ENCODE peak calls at places on chromosomes 5 and 9, in ten cellular contexts. H, G, R, J, C, W, V, X, Z and S are unnamed samples. For H3K4me1, the result is how much of the 10 kb centered on the place peaks cover.

GRCh38 chr9:130658893-130659698 is 5.3 kb upstream of the PRDM12 start:
- DNase-seq in X (no peak), G (no peak), J (no peak), W (no peak), H (no peak), C (peak), V (no peak), Z (no peak), R (no peak), S (no peak)

GRCh38 chr5:59042201-59042600 is 459.3 kb downstream of the RAB3C start:
- DNase-seq in V (peak), X (no peak), R (no peak), H (peak), W (no peak), C (no peak), J (no peak), Z (no peak), G (no peak), S (no peak)

GRCh38 chr5:133952729-133953567 is 15.5 kb downstream of the C5orf15 start:
- DNase-seq in Z (no peak), W (no peak), R (no peak), X (no peak), G (no peak), C (no peak), H (no peak), J (no peak), V (peak), S (no peak)

GRCh38 chr9:96044401-96044800 is 168.9 kb downstream of the ERCC6L2 start:
- DNase-seq in W (no peak), Z (no peak), J (no peak), H (no peak), X (no peak), C (no peak), R (no peak), G (no peak), V (no peak), S (no peak)

GRCh38 chr5:158813275-158813674 is 286.4 kb downstream of the EBF1 start:
- DNase-seq in X (no peak), Z (no peak), H (no peak), V (no peak), R (no peak), J (no peak), C (peak), G (no peak), W (no peak), S (no peak)

GRCh38 chr5:110442856-110443255 is 283.6 kb downstream of the TMEM232 start:
- DNase-seq in H (no peak), J (no peak), Z (no peak), V (no peak), G (no peak), R (no peak), C (no peak), X (no peak), W (no peak), S (no peak)

GRCh38 chr9:37035472-37036236 is 1.6 kb upstream of the PAX5 start:
- DNase-seq in C (peak), X (no peak), J (no peak), H (no peak), V (no peak), W (no peak), Z (no peak), G (no peak), R (no peak), S (no peak)

GRCh38 chr9:108953983-108954574 is 19.9 kb downstream of the ABITRAM start:
- DNase-seq in C (peak), X (no peak), W (no peak), J (peak), V (peak), G (no peak), R (no peak), Z (no peak), H (peak), S (no peak)

GRCh38 chr9:114824130-114824529 is 18.3 kb upstream of the TNFSF15 start:
- DNase-seq in J (no peak), W (no peak), C (no peak), V (peak), X (no peak), R (no peak), H (no peak), Z (no peak), G (no peak), S (no peak)

GRCh38 chr5:174581483-174581882 is 142.9 kb upstream of the MSX2 start:
- DNase-seq in J (peak), R (peak), Z (peak), H (peak), X (no peak), V (peak), W (no peak), G (no peak), C (peak), S (no peak)

GRCh38 chr5:115333164-115333563 is 36.7 kb upstream of the CCDC112 start:
- DNase-seq in R (no peak), V (no peak), H (no peak), Z (no peak), G (no peak), W (no peak), C (no peak), X (no peak), J (no peak), S (no peak)

GRCh38 chr5:16894236-16895057 is 41.6 kb downstream of the MYO10 start:
- DNase-seq in V (peak), W (peak), G (no peak), R (peak), H (peak), J (peak), Z (peak), C (peak), X (no peak), S (no peak)

GRCh38 chr5:87383216-87383615 is 29.5 kb downstream of the CCNH start:
- DNase-seq in V (peak), H (peak), J (no peak), W (no peak), R (no peak), Z (no peak), X (no peak), G (no peak), C (no peak), S (no peak)

GRCh38 chr9:137354153-137354844 is 52.2 kb upstream of the NRARP start:
- DNase-seq in H (no peak), R (no peak), Z (no peak), W (no peak), X (no peak), V (no peak), C (no peak), G (no peak), J (no peak), S (no peak)

GRCh38 chr9:127083598-127083997 is 38.8 kb downstream of the ANGPTL2 start:
- DNase-seq in C (no peak), J (no peak), R (no peak), V (peak), Z (no peak), G (no peak), W (no peak), X (no peak), H (no peak), S (no peak)

GRCh38 chr5:82924241-82924989 is 152.8 kb downstream of the TMEM167A start:
- DNase-seq in J (no peak), X (no peak), G (no peak), R (no peak), Z (no peak), C (no peak), H (peak), W (no peak), V (no peak), S (no peak)

GRCh38 chr5:168819004-168819626 is 239.9 kb upstream of the PANK3 start:
- DNase-seq in Z (peak), W (no peak), X (no peak), J (no peak), G (no peak), V (no peak), C (no peak), R (no peak), H (no peak), S (no peak)

GRCh38 chr5:125277494-125278154 is 531.2 kb upstream of the ZNF608 start:
- DNase-seq in W (no peak), R (no peak), J (peak), X (no peak), Z (no peak), H (peak), V (peak), G (no peak), C (no peak), S (no peak)

GRCh38 chr9:22040760-22041159 is 31.7 kb upstream of the CDKN2B start:
- DNase-seq in C (no peak), Z (no peak), H (peak), V (peak), R (no peak), J (no peak), X (no peak), W (no peak), G (no peak), S (no peak)

GRCh38 chr9:95008151-95008771 is 281.8 kb downstream of the AOPEP start:
- DNase-seq in Z (no peak), R (peak), X (no peak), W (peak), V (peak), G (no peak), C (no peak), J (peak), H (peak), S (no peak)

GRCh38 chr5:142859037-142859436 is 88.9 kb downstream of the ARHGAP26 start:
- DNase-seq in V (no peak), R (no peak), H (no peak), G (no peak), Z (no peak), J (no peak), C (no peak), W (no peak), X (no peak), S (no peak)

GRCh38 chr9:4555251-4555650 is 65.0 kb downstream of the SLC1A1 start:
- DNase-seq in H (no peak), V (peak), X (no peak), C (no peak), W (no peak), R (no peak), G (no peak), J (no peak), Z (no peak), S (no peak)

GRCh38 chr5:21919417-21920022 is 933.6 kb downstream of the CDH12 start:
- DNase-seq in G (no peak), W (no peak), H (peak), X (no peak), V (peak), Z (peak), J (peak), R (no peak), C (peak), S (no peak)

GRCh38 chr5:34957857-34958690 is 28.7 kb downstream of the DNAJC21 start:
- DNase-seq in R (no peak), J (peak), Z (peak), H (peak), G (no peak), X (no peak), V (peak), C (peak), W (no peak), S (no peak)

GRCh38 chr5:155094455-155094854 is 80.9 kb downstream of the KIF4B start:
- DNase-seq in H (no peak), R (no peak), W (no peak), G (no peak), X (no peak), C (no peak), Z (no peak), V (peak), J (no peak), S (no peak)

GRCh38 chr5:146539973-146540372 is 24.0 kb upstream of the GPR151 start:
- DNase-seq in G (no peak), X (no peak), W (no peak), V (no peak), R (no peak), H (peak), Z (no peak), C (no peak), J (no peak), S (no peak)

GRCh38 chr5:147743686-147744332 is 38.7 kb downstream of the JAKMIP2 start:
- DNase-seq in V (no peak), W (no peak), G (no peak), Z (no peak), C (no peak), X (no peak), R (no peak), H (no peak), J (no peak), S (no peak)

GRCh38 chr9:13919386-13919785 is 394.6 kb downstream of the NFIB start:
- DNase-seq in J (no peak), W (no peak), G (no peak), H (no peak), V (no peak), R (no peak), Z (no peak), C (no peak), X (no peak), S (no peak)

GRCh38 chr5:92801921-92802320 is 779.1 kb downstream of the NR2F1-AS1 start:
- DNase-seq in W (no peak), R (peak), H (no peak), V (peak), G (no peak), X (no peak), Z (no peak), C (no peak), J (peak), S (no peak)

GRCh38 chr5:124634228-124634819 is 112.1 kb downstream of the ZNF608 start:
- DNase-seq in C (no peak), W (no peak), V (peak), G (no peak), H (peak), J (no peak), Z (no peak), R (no peak), X (no peak), S (no peak)

GRCh38 chr9:19552282-19552681 is 143.5 kb downstream of the ACER2 start:
- DNase-seq in X (no peak), J (no peak), W (no peak), C (no peak), H (no peak), Z (no peak), V (no peak), R (no peak), G (no peak), S (no peak)

GRCh38 chr5:95988877-95989276 is 27.2 kb upstream of the ELL2 start:
- DNase-seq in C (no peak), W (no peak), Z (no peak), V (no peak), H (no peak), J (no peak), R (no peak), G (no peak), X (no peak), S (no peak)

GRCh38 chr9:5625916-5626315 is 3.0 kb upstream of the RIC1 start:
- DNase-seq in X (no peak), V (no peak), H (no peak), G (no peak), R (no peak), C (no peak), W (no peak), Z (no peak), J (no peak), S (no peak)

GRCh38 chr9:5624655-5625054 is 4.3 kb upstream of the RIC1 start:
- DNase-seq in V (no peak), C (no peak), W (no peak), X (no peak), Z (no peak), G (no peak), J (no peak), R (no peak), H (no peak), S (no peak)

GRCh38 chr9:5621327-5621726 is 7.6 kb upstream of the RIC1 start:
- DNase-seq in C (no peak), Z (no peak), X (no peak), J (no peak), H (peak), V (peak), R (no peak), W (no peak), G (no peak), S (no peak)

GRCh38 chr9:5620494-5620893 is 8.4 kb upstream of the RIC1 start:
- DNase-seq in G (no peak), V (no peak), R (no peak), J (no peak), X (no peak), C (no peak), H (peak), W (no peak), Z (no peak), S (no peak)

GRCh38 chr9:5622019-5622418 is 6.9 kb upstream of the RIC1 start:
- DNase-seq in X (no peak), Z (no peak), V (peak), R (no peak), J (peak), G (no peak), C (no peak), H (peak), W (no peak), S (no peak)
- H3K4me1 ChIP-seq in X (under half), Z (under half), V (under half), R (under half), J (under half), G (under half), C (under half), H (under half), W (under half), S (under half)

DNA sequence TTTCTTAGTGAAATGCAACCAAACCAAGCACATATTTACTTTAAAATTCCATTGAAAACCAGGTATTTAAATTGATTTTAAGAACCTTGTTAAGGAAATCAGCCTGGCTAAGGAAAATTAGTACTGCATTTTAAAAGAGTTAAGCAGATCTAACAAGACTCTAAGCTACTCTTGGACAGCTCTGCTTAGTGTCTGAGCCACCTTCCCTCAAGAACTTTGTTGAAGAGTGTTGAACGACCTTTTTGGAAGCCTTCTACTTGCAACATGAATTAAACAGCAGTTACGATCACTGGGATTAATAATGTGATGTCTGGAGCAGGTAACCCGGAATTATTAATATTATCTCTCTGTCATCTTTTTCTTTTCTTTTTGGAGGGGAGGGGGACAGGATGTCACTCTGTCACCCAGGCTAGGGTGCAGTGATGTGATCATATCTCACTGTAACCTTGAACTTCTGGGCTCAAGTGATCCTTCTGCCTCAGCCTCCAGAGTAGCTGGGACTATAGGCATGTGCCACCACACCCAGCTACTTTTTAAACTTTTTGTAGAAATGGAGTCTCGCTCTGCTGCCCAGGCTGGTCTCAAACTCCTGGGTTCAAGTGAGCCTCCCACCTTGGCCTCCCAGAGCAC is 74.7 kb downstream of the ANKRD55 start:
- DNase-seq in C (no peak), Z (no peak), R (no peak), H (no peak), V (no peak), W (no peak), G (no peak), J (no peak), X (no peak), S (no peak)
- H3K4me1 ChIP-seq in C (under half), Z (under half), R (half or more), H (under half), V (under half), W (under half), G (under half), J (under half), X (under half), S (under half)

GRCh38 chr9:120689860-120690259 is 24.4 kb downstream of the MEGF9 start:
- DNase-seq in R (no peak), W (no peak), X (no peak), Z (peak), V (peak), H (no peak), J (no peak), G (no peak), C (no peak), S (no peak)
- H3K4me1 ChIP-seq in R (under half), W (under half), X (under half), Z (under half), V (under half), H (under half), J (under half), G (under half), C (under half), S (under half)

GRCh38 chr9:86336058-86336457 is 18.2 kb downstream of the TUT7 start:
- DNase-seq in R (no peak), J (no peak), H (no peak), V (no peak), C (no peak), Z (no peak), G (no peak), W (no peak), X (no peak), S (no peak)
- H3K4me1 ChIP-seq in R (under half), J (under half), H (under half), V (under half), C (under half), Z (under half), G (under half), W (under half), X (under half), S (under half)

DNA sequence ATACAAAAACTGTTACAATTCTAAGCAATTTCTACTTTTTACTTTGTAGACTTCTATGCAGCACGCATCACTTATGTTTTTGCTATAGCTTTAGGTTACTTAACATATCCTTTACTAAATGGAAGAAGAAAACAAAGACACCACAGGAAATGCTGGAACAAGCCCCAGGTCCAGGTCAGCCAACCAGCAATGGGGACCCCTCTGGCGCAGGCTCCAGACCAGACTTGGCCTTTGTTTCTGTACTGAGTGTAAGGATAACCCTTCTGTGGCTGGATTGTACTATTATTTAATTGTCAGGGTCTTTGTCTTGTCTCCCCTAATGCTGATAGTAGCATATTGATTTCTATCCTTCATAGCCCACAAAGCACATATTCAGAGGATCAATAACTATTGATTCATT is 4.2 kb downstream of the SEMA4D start:
- DNase-seq in J (no peak), H (no peak), W (no peak), C (peak), Z (no peak), V (no peak), G (no peak), X (no peak), R (no peak), S (no peak)
- H3K4me1 ChIP-seq in J (under half), H (under half), W (under half), C (half or more), Z (under half), V (under half), G (half or more), X (under half), R (under half), S (under half)

GRCh38 chr5:151215546-151215880 is 8.4 kb downstream of the CCDC69 start:
- DNase-seq in J (no peak), G (no peak), W (no peak), V (no peak), C (no peak), H (no peak), R (no peak), X (no peak), Z (no peak), S (no peak)
- H3K4me1 ChIP-seq in J (under half), G (half or more), W (under half), V (under half), C (under half), H (under half), R (under half), X (half or more), Z (under half), S (half or more)

DNA sequence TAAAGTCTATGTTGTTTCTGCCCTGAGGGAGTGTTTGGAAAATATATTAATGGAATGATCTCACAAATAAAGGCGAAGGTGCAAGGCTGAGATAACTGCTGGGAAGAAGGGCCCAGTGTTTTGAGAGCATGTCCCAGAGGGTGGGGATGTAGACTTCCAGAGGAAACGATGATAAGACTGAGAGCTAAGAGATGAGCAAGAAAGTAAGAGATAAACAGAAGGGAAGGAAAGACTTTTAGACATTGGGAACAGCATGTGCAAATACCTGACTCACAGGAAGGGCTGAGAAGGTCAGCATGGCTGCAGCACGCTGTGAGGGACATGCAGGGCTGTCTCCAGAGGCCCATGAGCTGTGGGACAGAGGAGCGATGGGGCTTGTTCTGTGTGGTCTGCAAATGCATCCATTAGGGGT is 19.9 kb upstream of the ADRB2 start:
- DNase-seq in G (no peak), W (no peak), Z (no peak), X (no peak), V (no peak), R (no peak), J (no peak), H (peak), C (no peak), S (no peak)
- H3K4me1 ChIP-seq in G (under half), W (under half), Z (under half), X (under half), V (under half), R (under half), J (under half), H (half or more), C (under half), S (under half)